ENCODE peak calls at places on chromosomes 12 and 14, in five cellular contexts. J is tibial artery; N is foreskin keratinocyte; M is progenitor cell of endocrine pancreas; Z is activated CD4-positive, alpha-beta memory T cell treated with anti-CD3 and anti-CD28 coated beads, Interleukin-2, amount 10 ng/mL, durations not matched to agents 7 days and 5 days. D is an unnamed sample.

GRCh38 chr14:79332504-79333197 is 878.7 kb downstream of the DIO2 start:
- DNase-seq in J (no peak), N (no peak), M (no peak), Z (no peak), D (no peak)

GRCh38 chr12:57242691-57243454 is 8.1 kb downstream of the STAC3 start:
- DNase-seq in J (no peak), N (no peak), M (peak), Z (peak), D (peak)

GRCh38 chr12:53064613-53065415 is 14.4 kb downstream of the SPRYD3 start:
- DNase-seq in J (peak), N (no peak), M (no peak), Z (no peak), D (peak)

GRCh38 chr12:88325076-88325827 is 183.1 kb downstream of the TMTC3 start:
- DNase-seq in J (no peak), N (peak), M (no peak), Z (no peak), D (no peak)

GRCh38 chr12:79521576-79521975 is 169.2 kb downstream of the PAWR start:
- DNase-seq in J (no peak), N (no peak), M (no peak), Z (no peak), D (no peak)

GRCh38 chr12:113092478-113093408 is 36.2 kb downstream of the DTX1 start:
- DNase-seq in J (no peak), N (no peak), M (peak), Z (no peak), D (peak)

GRCh38 chr12:46546634-46547273 is 174.2 kb upstream of the SLC38A2 start:
- DNase-seq in J (no peak), N (no peak), M (no peak), Z (peak), D (no peak)

GRCh38 chr14:82449926-82450325 is 916.3 kb upstream of the SEL1L start:
- DNase-seq in J (no peak), N (no peak), M (no peak), Z (no peak), D (no peak)

GRCh38 chr12:5988659-5989116 is 43.6 kb upstream of the ANO2 start:
- DNase-seq in J (peak), N (no peak), M (peak), Z (peak), D (peak)

GRCh38 chr12:112005419-112006395 is 7.3 kb downstream of the TMEM116 start:
- DNase-seq in J (no peak), N (no peak), M (no peak), Z (no peak), D (no peak)

GRCh38 chr14:68547305-68548193 is 245.3 kb downstream of the ZFP36L1 start:
- DNase-seq in J (peak), N (peak), M (no peak), Z (no peak), D (peak)

GRCh38 chr12:119964876-119965275 is 24.2 kb upstream of the BICDL1 start:
- DNase-seq in J (no peak), N (no peak), M (no peak), Z (no peak), D (no peak)

GRCh38 chr12:57725851-57726150 is 12.7 kb downstream of the AGAP2 start:
- DNase-seq in J (no peak), N (no peak), M (no peak), Z (no peak), D (no peak)

GRCh38 chr14:105247715-105248367 is 492 bp upstream of the BTBD6 start:
- DNase-seq in J (no peak), N (no peak), M (no peak), Z (no peak), D (no peak)

GRCh38 chr12:26636710-26637328 is 196.2 kb downstream of the ITPR2 start:
- DNase-seq in J (no peak), N (no peak), M (no peak), Z (no peak), D (no peak)

GRCh38 chr12:2287589-2287988 is 234.8 kb downstream of the CACNA1C start:
- DNase-seq in J (no peak), N (no peak), M (no peak), Z (no peak), D (no peak)

GRCh38 chr14:105064721-105065143 is 498 bp downstream of the GPR132 start:
- DNase-seq in J (no peak), N (no peak), M (no peak), Z (peak), D (peak)

GRCh38 chr14:73198253-73198652 is 39.1 kb upstream of the PAPLN start:
- DNase-seq in J (no peak), N (no peak), M (no peak), Z (no peak), D (no peak)

GRCh38 chr12:50922820-50923219 is 29.5 kb upstream of the HIGD1C start:
- DNase-seq in J (no peak), N (no peak), M (no peak), Z (no peak), D (no peak)

GRCh38 chr12:6426882-6427671 is 17.7 kb upstream of the CD27 start:
- DNase-seq in J (no peak), N (no peak), M (no peak), Z (peak), D (no peak)

GRCh38 chr12:124398578-124399227 is 103.8 kb downstream of the RFLNA start:
- DNase-seq in J (peak), N (no peak), M (no peak), Z (no peak), D (peak)

GRCh38 chr12:128811806-128812205 is 12.0 kb downstream of the SLC15A4 start:
- DNase-seq in J (no peak), N (no peak), M (no peak), Z (no peak), D (no peak)